ENCODE peak calls at places on chromosomes 5 and 9, in ten cellular contexts. One of them, this sample, is unnamed.

GRCh38 chr9:112032733-112033132 is 136.1 kb downstream of the UGCG start:
- DNase-seq in coronary artery: no peak
- DNase-seq in AG10803: peak
- DNase-seq in stimulated activated CD4-positive, alpha-beta T cell treated with anti-CD3 and anti-CD28 coated beads, Interleukin-15, amount 100 ng/mL, for 24 hours: no peak
- DNase-seq in amniotic epithelial cell: peak
- DNase-seq in activated gamma-delta T cell treated with Interleukin-2 at 50 U/mL for 16 hours: no peak
- DNase-seq in DMS153: no peak
- DNase-seq in AG09309: no peak
- DNase-seq in fibroblast of lung: peak
- DNase-seq in stimulated activated CD8-positive, alpha-beta memory T cell treated with anti-CD3 and anti-CD28 coated beads, Interleukin-4, amount 100 ng/mL, for 4 hours: no peak
- DNase-seq in this sample: no peak

GRCh38 chr5:142320427-142320732 is 4.4 kb downstream of the SPRY4 start:
- DNase-seq in AG10803: no peak
- DNase-seq in activated gamma-delta T cell treated with Interleukin-2 at 50 U/mL for 16 hours: no peak
- DNase-seq in stimulated activated CD8-positive, alpha-beta memory T cell treated with anti-CD3 and anti-CD28 coated beads, Interleukin-4, amount 100 ng/mL, for 4 hours: no peak
- DNase-seq in DMS153: no peak
- DNase-seq in fibroblast of lung: no peak
- DNase-seq in coronary artery: no peak
- DNase-seq in stimulated activated CD4-positive, alpha-beta T cell treated with anti-CD3 and anti-CD28 coated beads, Interleukin-15, amount 100 ng/mL, for 24 hours: no peak
- DNase-seq in amniotic epithelial cell: no peak
- DNase-seq in AG09309: no peak
- DNase-seq in this sample: no peak

GRCh38 chr9:6232546-6232945 is 16.9 kb downstream of the IL33 start:
- DNase-seq in amniotic epithelial cell: no peak
- DNase-seq in AG10803: no peak
- DNase-seq in stimulated activated CD4-positive, alpha-beta T cell treated with anti-CD3 and anti-CD28 coated beads, Interleukin-15, amount 100 ng/mL, for 24 hours: no peak
- DNase-seq in coronary artery: no peak
- DNase-seq in activated gamma-delta T cell treated with Interleukin-2 at 50 U/mL for 16 hours: no peak
- DNase-seq in AG09309: no peak
- DNase-seq in stimulated activated CD8-positive, alpha-beta memory T cell treated with anti-CD3 and anti-CD28 coated beads, Interleukin-4, amount 100 ng/mL, for 4 hours: no peak
- DNase-seq in DMS153: no peak
- DNase-seq in fibroblast of lung: no peak
- DNase-seq in this sample: no peak

GRCh38 chr5:54995168-54995567 is 9.8 kb upstream of the ESM1 start:
- DNase-seq in coronary artery: no peak
- DNase-seq in amniotic epithelial cell: no peak
- DNase-seq in stimulated activated CD8-positive, alpha-beta memory T cell treated with anti-CD3 and anti-CD28 coated beads, Interleukin-4, amount 100 ng/mL, for 4 hours: no peak
- DNase-seq in stimulated activated CD4-positive, alpha-beta T cell treated with anti-CD3 and anti-CD28 coated beads, Interleukin-15, amount 100 ng/mL, for 24 hours: no peak
- DNase-seq in DMS153: no peak
- DNase-seq in AG09309: no peak
- DNase-seq in AG10803: no peak
- DNase-seq in activated gamma-delta T cell treated with Interleukin-2 at 50 U/mL for 16 hours: no peak
- DNase-seq in fibroblast of lung: no peak
- DNase-seq in this sample: no peak

GRCh38 chr9:407255-407654 is 192.6 kb downstream of the DOCK8 start:
- DNase-seq in amniotic epithelial cell: no peak
- DNase-seq in AG09309: no peak
- DNase-seq in stimulated activated CD8-positive, alpha-beta memory T cell treated with anti-CD3 and anti-CD28 coated beads, Interleukin-4, amount 100 ng/mL, for 4 hours: no peak
- DNase-seq in stimulated activated CD4-positive, alpha-beta T cell treated with anti-CD3 and anti-CD28 coated beads, Interleukin-15, amount 100 ng/mL, for 24 hours: no peak
- DNase-seq in AG10803: no peak
- DNase-seq in activated gamma-delta T cell treated with Interleukin-2 at 50 U/mL for 16 hours: no peak
- DNase-seq in fibroblast of lung: no peak
- DNase-seq in coronary artery: no peak
- DNase-seq in DMS153: peak
- DNase-seq in this sample: no peak

GRCh38 chr5:77138981-77139380 is 51.9 kb upstream of the ZBED3 start:
- DNase-seq in AG10803: peak
- DNase-seq in amniotic epithelial cell: peak
- DNase-seq in activated gamma-delta T cell treated with Interleukin-2 at 50 U/mL for 16 hours: no peak
- DNase-seq in stimulated activated CD8-positive, alpha-beta memory T cell treated with anti-CD3 and anti-CD28 coated beads, Interleukin-4, amount 100 ng/mL, for 4 hours: no peak
- DNase-seq in DMS153: no peak
- DNase-seq in coronary artery: no peak
- DNase-seq in stimulated activated CD4-positive, alpha-beta T cell treated with anti-CD3 and anti-CD28 coated beads, Interleukin-15, amount 100 ng/mL, for 24 hours: no peak
- DNase-seq in fibroblast of lung: peak
- DNase-seq in AG09309: no peak
- DNase-seq in this sample: no peak

GRCh38 chr5:42590566-42590965 is 166.1 kb upstream of the CCDC152 start:
- DNase-seq in amniotic epithelial cell: peak
- DNase-seq in stimulated activated CD4-positive, alpha-beta T cell treated with anti-CD3 and anti-CD28 coated beads, Interleukin-15, amount 100 ng/mL, for 24 hours: no peak
- DNase-seq in coronary artery: no peak
- DNase-seq in AG10803: no peak
- DNase-seq in stimulated activated CD8-positive, alpha-beta memory T cell treated with anti-CD3 and anti-CD28 coated beads, Interleukin-4, amount 100 ng/mL, for 4 hours: no peak
- DNase-seq in DMS153: no peak
- DNase-seq in AG09309: no peak
- DNase-seq in activated gamma-delta T cell treated with Interleukin-2 at 50 U/mL for 16 hours: no peak
- DNase-seq in fibroblast of lung: no peak
- DNase-seq in this sample: no peak

GRCh38 chr9:136267261-136268111 is 21.9 kb upstream of the QSOX2 start:
- DNase-seq in AG09309: peak
- DNase-seq in activated gamma-delta T cell treated with Interleukin-2 at 50 U/mL for 16 hours: peak
- DNase-seq in coronary artery: no peak
- DNase-seq in stimulated activated CD8-positive, alpha-beta memory T cell treated with anti-CD3 and anti-CD28 coated beads, Interleukin-4, amount 100 ng/mL, for 4 hours: peak
- DNase-seq in amniotic epithelial cell: peak
- DNase-seq in AG10803: peak
- DNase-seq in stimulated activated CD4-positive, alpha-beta T cell treated with anti-CD3 and anti-CD28 coated beads, Interleukin-15, amount 100 ng/mL, for 24 hours: peak
- DNase-seq in fibroblast of lung: peak
- DNase-seq in DMS153: peak
- DNase-seq in this sample: peak

GRCh38 chr5:125199968-125200841 is 453.8 kb upstream of the ZNF608 start:
- DNase-seq in AG10803: no peak
- DNase-seq in coronary artery: no peak
- DNase-seq in DMS153: peak
- DNase-seq in fibroblast of lung: peak
- DNase-seq in stimulated activated CD4-positive, alpha-beta T cell treated with anti-CD3 and anti-CD28 coated beads, Interleukin-15, amount 100 ng/mL, for 24 hours: no peak
- DNase-seq in AG09309: no peak
- DNase-seq in activated gamma-delta T cell treated with Interleukin-2 at 50 U/mL for 16 hours: no peak
- DNase-seq in amniotic epithelial cell: peak
- DNase-seq in stimulated activated CD8-positive, alpha-beta memory T cell treated with anti-CD3 and anti-CD28 coated beads, Interleukin-4, amount 100 ng/mL, for 4 hours: no peak
- DNase-seq in this sample: no peak

GRCh38 chr5:24535646-24536045 is 109.1 kb downstream of the CDH10 start:
- DNase-seq in AG10803: no peak
- DNase-seq in AG09309: no peak
- DNase-seq in DMS153: no peak
- DNase-seq in fibroblast of lung: no peak
- DNase-seq in stimulated activated CD8-positive, alpha-beta memory T cell treated with anti-CD3 and anti-CD28 coated beads, Interleukin-4, amount 100 ng/mL, for 4 hours: no peak
- DNase-seq in activated gamma-delta T cell treated with Interleukin-2 at 50 U/mL for 16 hours: no peak
- DNase-seq in amniotic epithelial cell: no peak
- DNase-seq in stimulated activated CD4-positive, alpha-beta T cell treated with anti-CD3 and anti-CD28 coated beads, Interleukin-15, amount 100 ng/mL, for 24 hours: no peak
- DNase-seq in coronary artery: no peak
- DNase-seq in this sample: no peak

GRCh38 chr9:135879237-135879601 is 28.1 kb downstream of the CAMSAP1 start:
- DNase-seq in fibroblast of lung: no peak
- DNase-seq in DMS153: no peak
- DNase-seq in AG09309: no peak
- DNase-seq in amniotic epithelial cell: no peak
- DNase-seq in AG10803: no peak
- DNase-seq in stimulated activated CD4-positive, alpha-beta T cell treated with anti-CD3 and anti-CD28 coated beads, Interleukin-15, amount 100 ng/mL, for 24 hours: no peak
- DNase-seq in coronary artery: no peak
- DNase-seq in stimulated activated CD8-positive, alpha-beta memory T cell treated with anti-CD3 and anti-CD28 coated beads, Interleukin-4, amount 100 ng/mL, for 4 hours: no peak
- DNase-seq in activated gamma-delta T cell treated with Interleukin-2 at 50 U/mL for 16 hours: no peak
- DNase-seq in this sample: no peak

GRCh38 chr5:121967187-121967586 is 5.4 kb downstream of the SRFBP1 start:
- DNase-seq in fibroblast of lung: peak
- DNase-seq in AG10803: peak
- DNase-seq in AG09309: no peak
- DNase-seq in coronary artery: no peak
- DNase-seq in stimulated activated CD8-positive, alpha-beta memory T cell treated with anti-CD3 and anti-CD28 coated beads, Interleukin-4, amount 100 ng/mL, for 4 hours: no peak
- DNase-seq in amniotic epithelial cell: peak
- DNase-seq in DMS153: no peak
- DNase-seq in stimulated activated CD4-positive, alpha-beta T cell treated with anti-CD3 and anti-CD28 coated beads, Interleukin-15, amount 100 ng/mL, for 24 hours: no peak
- DNase-seq in activated gamma-delta T cell treated with Interleukin-2 at 50 U/mL for 16 hours: no peak
- DNase-seq in this sample: no peak

GRCh38 chr9:88530051-88530450 is 4.9 kb upstream of the NXNL2 start:
- DNase-seq in fibroblast of lung: peak
- DNase-seq in activated gamma-delta T cell treated with Interleukin-2 at 50 U/mL for 16 hours: no peak
- DNase-seq in amniotic epithelial cell: peak
- DNase-seq in stimulated activated CD4-positive, alpha-beta T cell treated with anti-CD3 and anti-CD28 coated beads, Interleukin-15, amount 100 ng/mL, for 24 hours: no peak
- DNase-seq in DMS153: no peak
- DNase-seq in stimulated activated CD8-positive, alpha-beta memory T cell treated with anti-CD3 and anti-CD28 coated beads, Interleukin-4, amount 100 ng/mL, for 4 hours: no peak
- DNase-seq in coronary artery: no peak
- DNase-seq in AG10803: peak
- DNase-seq in AG09309: no peak
- DNase-seq in this sample: peak

GRCh38 chr5:761206-761771 is 23.2 kb downstream of the ZDHHC11B start:
- DNase-seq in coronary artery: peak
- DNase-seq in amniotic epithelial cell: no peak
- DNase-seq in fibroblast of lung: no peak
- DNase-seq in AG09309: no peak
- DNase-seq in activated gamma-delta T cell treated with Interleukin-2 at 50 U/mL for 16 hours: no peak
- DNase-seq in AG10803: no peak
- DNase-seq in stimulated activated CD4-positive, alpha-beta T cell treated with anti-CD3 and anti-CD28 coated beads, Interleukin-15, amount 100 ng/mL, for 24 hours: peak
- DNase-seq in stimulated activated CD8-positive, alpha-beta memory T cell treated with anti-CD3 and anti-CD28 coated beads, Interleukin-4, amount 100 ng/mL, for 4 hours: no peak
- DNase-seq in DMS153: no peak
- DNase-seq in this sample: peak

This sample was measured in posterior vena cava.